ENCODE peak calls at places on chromosome 22, in five cellular contexts. L is ovary, M is PC-9, H is uterus, R is upper lobe of right lung. B is an unnamed sample.
A peak's percentile ranks its signal among the peaks of the same experiment; 100 is the strongest.

GRCh38 chr22:49157529-49158339 is 669.9 kb downstream of the BRD1 start:
- DNase-seq in M (no peak), L (no peak), R (no peak), H (no peak), B (no peak)

GRCh38 chr22:19843107-19843856 is 11.4 kb downstream of the GNB1L start:
- DNase-seq in R (no peak), M (no peak), L (no peak), H (no peak), B (no peak)

GRCh38 chr22:31734512-31734911 is 15.4 kb downstream of the PRR14L start:
- DNase-seq in R (no peak), H (no peak), M (no peak), L (no peak), B (no peak)

GRCh38 chr22:42906605-42907338 is 49.7 kb upstream of the ARFGAP3 start:
- DNase-seq in H (peak; percentile 68), R (no peak), L (peak; percentile 67), M (no peak), B (no peak)

GRCh38 chr22:23072911-23073491 is 2.7 kb downstream of the GNAZ start:
- DNase-seq in R (peak; percentile 37), L (no peak), H (no peak), M (no peak), B (peak; percentile 13)

GRCh38 chr22:29032584-29032983 is 29.0 kb downstream of the C22orf31 start:
- DNase-seq in H (no peak), M (peak; percentile 13), L (no peak), R (no peak), B (no peak)

GRCh38 chr22:23223566-23224317 is 43.4 kb downstream of the BCR start:
- DNase-seq in R (no peak), M (no peak), H (no peak), L (no peak), B (peak; percentile 53)

GRCh38 chr22:42500164-42500835 is 19.3 kb downstream of the RRP7A start:
- DNase-seq in H (peak; percentile 90), M (peak; percentile 84), L (peak; percentile 89), R (peak; percentile 93), B (peak; percentile 89)

GRCh38 chr22:42848941-42849340 is 8.1 kb downstream of the ARFGAP3 start:
- DNase-seq in L (no peak), M (no peak), R (peak; percentile 39), H (no peak), B (no peak)

GRCh38 chr22:20021196-20022181 is 579 bp downstream of the TANGO2 start:
- DNase-seq in R (peak; percentile 83), H (no peak), L (no peak), M (peak; percentile 52), B (peak; percentile 85)

GRCh38 chr22:35152316-35152715 is 86.4 kb downstream of the ISX start:
- DNase-seq in R (peak; percentile 3), M (no peak), H (no peak), L (no peak), B (no peak)

GRCh38 chr22:24393012-24393559 is 34.3 kb upstream of the ADORA2A start:
- DNase-seq in R (no peak), L (no peak), H (no peak), M (no peak), B (no peak)

GRCh38 chr22:24938741-24939341 is 7.7 kb downstream of the LHFPL7 start:
- DNase-seq in R (no peak), H (no peak), M (no peak), L (no peak), B (no peak)

GRCh38 chr22:40560551-40560950 is 76.0 kb downstream of the MRTFA start:
- DNase-seq in M (no peak), L (no peak), R (no peak), H (no peak), B (no peak)

GRCh38 chr22:27378994-27379393 is 422.6 kb downstream of the MN1 start:
- DNase-seq in M (no peak), R (no peak), L (no peak), H (no peak), B (no peak)

GRCh38 chr22:35697142-35697541 is 20.5 kb upstream of the APOL5 start:
- DNase-seq in L (no peak), H (no peak), M (no peak), R (no peak), B (no peak)

GRCh38 chr22:22745225-22746060 is 101.0 kb downstream of the GGTLC2 start:
- DNase-seq in L (no peak), H (no peak), R (no peak), M (peak; percentile 3), B (no peak)

GRCh38 chr22:25622011-25622410 is 57.5 kb downstream of the GRK3 start:
- DNase-seq in M (no peak), L (no peak), H (no peak), R (no peak), B (no peak)

GRCh38 chr22:23369054-23369685 is 188.9 kb downstream of the BCR start:
- DNase-seq in H (no peak), L (no peak), R (no peak), M (no peak), B (no peak)

GRCh38 chr22:29854432-29854831 is 16.4 kb upstream of the ASCC2 start:
- DNase-seq in H (no peak), M (no peak), R (no peak), L (no peak), B (no peak)

GRCh38 chr22:48889209-48889830 is 938.4 kb downstream of the BRD1 start:
- DNase-seq in H (no peak), M (no peak), L (no peak), R (peak; percentile 23), B (peak; percentile 35)

GRCh38 chr22:27535452-27535851 is 266.1 kb downstream of the MN1 start:
- DNase-seq in L (no peak), M (no peak), R (no peak), H (no peak), B (no peak)

GRCh38 chr22:44171486-44172076 is 9.1 kb upstream of the PARVG start:
- DNase-seq in R (peak; percentile 56), M (no peak), H (no peak), L (no peak), B (no peak)

GRCh38 chr22:48893288-48894063 is 934.2 kb downstream of the BRD1 start:
- DNase-seq in R (peak; percentile 35), H (no peak), M (no peak), L (no peak), B (no peak)

GRCh38 chr22:19069451-19069850 is 52.8 kb downstream of the DGCR2 start:
- DNase-seq in H (no peak), R (no peak), M (no peak), L (no peak), B (no peak)

GRCh38 chr22:21009638-21010425 is 5.1 kb upstream of the P2RX6 start:
- DNase-seq in H (no peak), L (no peak), M (peak; percentile 49), R (peak; percentile 65), B (no peak)

GRCh38 chr22:22080270-22080669 is 97.7 kb upstream of the TOP3B start:
- DNase-seq in L (no peak), H (no peak), R (no peak), M (no peak), B (no peak)

GRCh38 chr22:44412136-44412731 is 85.8 kb downstream of the RTL6 start:
- DNase-seq in H (no peak), R (peak; percentile 52), M (no peak), L (no peak), B (peak; percentile 30)

GRCh38 chr22:40819741-40820140 is 595 bp upstream of the SLC25A17 start:
- DNase-seq in L (no peak), M (no peak), R (no peak), H (no peak), B (no peak)

GRCh38 chr22:27107824-27108223 is 450.4 kb downstream of the MIAT start:
- DNase-seq in L (peak; percentile 73), M (peak; percentile 80), H (peak; percentile 80), R (no peak), B (no peak)

GRCh38 chr22:20324139-20324516 is 4.3 kb upstream of the DGCR6L start:
- DNase-seq in H (no peak), R (no peak), L (no peak), M (no peak), B (no peak)

GRCh38 chr22:29225422-29226090 is 19.9 kb downstream of the EMID1 start:
- DNase-seq in M (no peak), R (peak; percentile 74), H (peak; percentile 29), L (no peak), B (no peak)

GRCh38 chr22:43116932-43117331 is 6.4 kb downstream of the BIK start:
- DNase-seq in M (no peak), L (no peak), R (no peak), H (no peak), B (no peak)

GRCh38 chr22:30390974-30391691 is 3.9 kb upstream of the RNF215 start:
- DNase-seq in L (peak; percentile 50), M (peak; percentile 74), R (peak; percentile 83), H (peak; percentile 37), B (peak; percentile 82)

GRCh38 chr22:50705219-50705691 is 32.6 kb downstream of the SHANK3 start:
- DNase-seq in M (no peak), H (no peak), R (peak; percentile 69), L (peak; percentile 23), B (peak; percentile 52)
- H3K4me3 ChIP-seq in M (no peak overlapping the region), H (no peak overlapping the region), R (no peak overlapping the region), L (no peak overlapping the region), B (no peak overlapping the region)

GRCh38 chr22:47376322-47376700 is 613.9 kb downstream of the TBC1D22A start:
- DNase-seq in L (no peak), M (no peak), R (peak; percentile 18), H (no peak), B (peak; percentile 24)

GRCh38 chr22:47373648-47374272 is 611.3 kb downstream of the TBC1D22A start:
- DNase-seq in L (no peak), R (no peak), M (no peak), H (peak; percentile 2), B (peak; percentile 14)

GRCh38 chr22:47374273-47374771 is 611.9 kb downstream of the TBC1D22A start:
- DNase-seq in L (no peak), R (peak; percentile 60), M (no peak), H (no peak), B (peak; percentile 20)

GRCh38 chr22:47375621-47376321 is 613.3 kb downstream of the TBC1D22A start:
- DNase-seq in M (no peak), L (no peak), R (peak; percentile 44), H (no peak), B (peak; percentile 25)

DNA sequence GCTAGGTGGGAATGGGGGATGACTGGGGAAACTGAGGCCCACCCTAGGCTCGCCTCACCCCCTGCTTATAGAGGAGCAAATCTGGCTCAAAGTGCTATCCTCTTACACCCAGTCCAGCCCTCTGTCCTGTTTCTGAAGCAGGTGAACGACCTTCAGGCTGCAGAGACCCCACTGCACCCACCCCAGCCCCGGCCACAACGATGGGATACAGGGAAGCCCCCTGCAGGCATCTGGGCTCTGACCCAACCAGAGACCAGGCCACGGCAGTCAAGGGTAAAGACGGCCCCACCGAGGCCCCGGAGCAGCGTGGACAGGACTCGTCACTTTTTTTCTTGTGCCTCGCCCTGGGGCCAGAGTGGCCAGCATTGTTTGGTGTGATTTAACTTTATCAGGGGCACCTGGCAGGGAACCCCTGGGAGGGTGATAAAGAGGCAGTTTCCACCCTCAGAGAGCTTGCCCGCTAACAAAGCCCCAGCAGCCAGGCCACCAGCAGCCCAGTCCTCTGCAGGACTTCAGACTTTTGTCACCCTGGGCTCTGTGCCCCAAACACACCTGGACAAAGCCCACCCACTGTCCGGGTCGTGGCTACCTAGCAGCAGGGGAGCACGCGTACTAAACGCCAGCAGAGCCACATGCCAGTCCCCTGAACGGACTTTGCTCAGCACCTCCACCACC is 612.6 kb downstream of the TBC1D22A start:
- DNase-seq in M (no peak), L (no peak), R (peak; percentile 48), H (no peak), B (peak; percentile 34)
- H3K27me3 ChIP-seq in M (peaks cover 86% of the 10 kb centered on the region), L (no peaks in the 10 kb centered on the region), R (no peaks in the 10 kb centered on the region), H (no peaks in the 10 kb centered on the region), B (no peaks in the 10 kb centered on the region)

GRCh38 chr22:37566903-37567798 is 6.9 kb downstream of the CDC42EP1 start:
- DNase-seq in H (peak; percentile 85), R (peak; percentile 95), L (peak; percentile 71), M (peak; percentile 93), B (peak; percentile 92)
- H3K4me1 ChIP-seq in H (peaks cover 29% of the 10 kb centered on the region), R (peaks cover 75% of the 10 kb centered on the region), L (peaks cover 17% of the 10 kb centered on the region), M (peaks cover 91% of the 10 kb centered on the region), B (peaks cover 80% of the 10 kb centered on the region)

GRCh38 chr22:46338636-46339035 is 3.1 kb downstream of the TRMU start:
- DNase-seq in R (no peak), L (no peak), M (no peak), H (no peak), B (peak; percentile 17)
- H3K4me3 ChIP-seq in R (no peak overlapping the region), L (no peak overlapping the region), M (no peak overlapping the region), H (no peak overlapping the region), B (no peak overlapping the region)